ENCODE peak calls at places on chromosomes 6 and 20, in four cellular contexts. D is HepG2, Y is suprapubic skin, I is body of pancreas. T is an unnamed sample. For H3K9me3, the result is how much of the 10 kb centered on the place peaks cover.

GRCh38 chr6:123803862-123804681 is at the start of gene NKAIN2:
- DNase-seq in Y (no peak), I (no peak), D (no peak), T (peak)

GRCh38 chr20:46690219-46691111 is 1.2 kb upstream of the TP53RK start:
- DNase-seq in Y (no peak), I (no peak), D (no peak), T (no peak)

GRCh38 chr6:30195951-30196350 is 17.3 kb downstream of the TRIM26 start:
- DNase-seq in Y (no peak), D (no peak), I (no peak), T (no peak)

GRCh38 chr20:50338479-50339195 is 148.0 kb downstream of the CEBPB start:
- DNase-seq in Y (no peak), I (no peak), D (peak), T (no peak)

GRCh38 chr6:1285589-1286340 is 26.1 kb upstream of the FOXQ1 start:
- DNase-seq in Y (no peak), I (no peak), D (no peak), T (no peak)

GRCh38 chr20:13771853-13772453 is 12.8 kb downstream of the ESF1 start:
- DNase-seq in D (peak), Y (no peak), I (no peak), T (no peak)

GRCh38 chr20:433300-433975 is 25.3 kb downstream of the RBCK1 start:
- DNase-seq in D (no peak), Y (no peak), I (no peak), T (no peak)

GRCh38 chr6:138654715-138655634 is 118.6 kb upstream of the CCDC28A start:
- DNase-seq in D (no peak), I (no peak), Y (no peak), T (no peak)

GRCh38 chr20:46406986-46407670 is 713 bp upstream of the ELMO2 start:
- DNase-seq in Y (peak), D (peak), I (peak), T (peak)

GRCh38 chr6:27290850-27291208 is 21.2 kb downstream of the POM121L2 start:
- DNase-seq in Y (no peak), I (no peak), D (no peak), T (no peak)

GRCh38 chr6:27287751-27288135 is 24.3 kb downstream of the POM121L2 start:
- DNase-seq in Y (no peak), I (no peak), D (no peak), T (no peak)

GRCh38 chr6:27288136-27289044 is 23.7 kb downstream of the POM121L2 start:
- DNase-seq in D (no peak), I (no peak), Y (no peak), T (no peak)

GRCh38 chr6:27293436-27294152 is 18.5 kb downstream of the POM121L2 start:
- DNase-seq in I (no peak), D (peak), Y (no peak), T (no peak)

GRCh38 chr6:27290065-27290849 is 21.8 kb downstream of the POM121L2 start:
- DNase-seq in I (no peak), Y (no peak), D (peak), T (no peak)
- H3K9me3 ChIP-seq in I (under half), Y (under half), D (under half), T (under half)

GRCh38 chr6:3258720-3259490 is at the start of gene PSMG4:
- DNase-seq in D (peak), Y (peak), I (peak), T (peak)

GRCh38 chr6:3258201-3258600 is 546 bp upstream of the PSMG4 start:
- DNase-seq in D (no peak), Y (no peak), I (no peak), T (no peak)

GRCh38 chr6:3260772-3261517 is 2.2 kb downstream of the PSMG4 start:
- DNase-seq in I (no peak), D (no peak), Y (no peak), T (no peak)

GRCh38 chr6:3260296-3260695 is 1.5 kb downstream of the PSMG4 start:
- DNase-seq in D (no peak), I (no peak), Y (no peak), T (no peak)

GRCh38 chr6:3259491-3259958 is 778 bp downstream of the PSMG4 start:
- DNase-seq in D (peak), I (peak), Y (no peak), T (peak)
- TF ChIP-seq CTCF in D (no peak), I (no peak), Y (no peak), T (no peak)

GRCh38 chr6:16216501-16217155 is 21.8 kb upstream of the GMPR start:
- DNase-seq in D (no peak), Y (no peak), I (no peak), T (peak)

GRCh38 chr6:16208989-16209388 is 29.4 kb upstream of the GMPR start:
- DNase-seq in D (no peak), I (no peak), Y (no peak), T (no peak)

GRCh38 chr6:16217156-16217721 is 21.1 kb upstream of the GMPR start:
- DNase-seq in I (no peak), D (no peak), Y (no peak), T (peak)

GRCh38 chr6:16209539-16209938 is 28.8 kb upstream of the GMPR start:
- DNase-seq in I (no peak), D (no peak), Y (no peak), T (no peak)

DNA sequence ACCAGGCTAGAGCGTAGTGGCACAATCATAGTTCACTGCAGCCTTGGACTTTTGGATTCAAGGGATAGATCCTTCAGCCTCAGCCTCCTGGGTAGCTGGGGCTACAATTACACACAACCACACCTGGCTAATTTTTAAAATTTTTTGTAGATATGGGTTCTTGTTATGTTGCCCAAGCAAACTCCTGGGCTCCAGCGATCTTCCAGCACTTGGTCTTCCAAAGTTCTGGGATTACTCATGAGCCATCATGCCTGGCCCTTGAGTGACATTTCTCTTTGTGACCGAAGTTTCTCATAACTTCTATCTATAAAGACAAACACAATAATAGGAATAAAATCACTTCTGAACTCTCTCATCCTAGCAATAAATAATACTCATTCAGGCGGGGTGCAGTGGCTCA is 26.1 kb upstream of the GMPR start:
- DNase-seq in I (no peak), D (no peak), Y (no peak), T (no peak)
- TF ChIP-seq POLR2A in I (no peak), D (no peak), Y (no peak), T (no peak)

DNA sequence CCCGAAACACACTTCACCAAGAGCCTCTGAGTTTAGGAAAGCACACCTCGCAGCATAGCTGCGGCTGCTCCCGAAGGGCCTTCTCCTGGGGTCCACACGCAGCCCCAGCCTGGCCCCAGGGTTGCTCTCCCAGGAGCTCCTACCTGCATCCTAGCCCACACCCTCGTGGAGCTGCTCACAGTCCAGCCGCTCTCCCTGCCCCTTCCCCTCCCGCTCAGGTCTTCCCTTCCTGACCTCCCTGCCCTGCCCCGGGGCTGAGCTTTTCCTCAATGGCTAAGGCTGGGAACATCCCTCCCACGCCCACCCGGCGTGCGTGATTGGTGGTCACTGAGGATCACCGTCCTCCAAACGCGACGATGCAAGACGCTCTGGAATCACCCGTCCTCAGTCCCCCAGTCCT is 205.8 kb downstream of the FNDC1 start:
- DNase-seq in I (no peak), Y (no peak), D (no peak), T (no peak)
- H3K9me3 ChIP-seq in I (under half), Y (under half), D (under half), T (under half)

GRCh38 chr20:43681468-43681942 is 14.6 kb downstream of the MYBL2 start:
- DNase-seq in Y (no peak), I (peak), D (no peak), T (no peak)
- TF ChIP-seq CTCF in Y (no peak), I (peak), D (peak), T (no peak)

GRCh38 chr20:60806824-60807223 is 445.2 kb upstream of the CDH4 start:
- DNase-seq in I (no peak), Y (no peak), D (no peak), T (no peak)

GRCh38 chr20:60804918-60805631 is 447.0 kb upstream of the CDH4 start:
- DNase-seq in D (no peak), Y (no peak), I (no peak), T (no peak)

GRCh38 chr20:60803335-60804070 is 448.6 kb upstream of the CDH4 start:
- DNase-seq in Y (no peak), D (no peak), I (no peak), T (no peak)

GRCh38 chr20:60808003-60808402 is 444.1 kb upstream of the CDH4 start:
- DNase-seq in Y (no peak), D (no peak), I (no peak), T (no peak)

DNA sequence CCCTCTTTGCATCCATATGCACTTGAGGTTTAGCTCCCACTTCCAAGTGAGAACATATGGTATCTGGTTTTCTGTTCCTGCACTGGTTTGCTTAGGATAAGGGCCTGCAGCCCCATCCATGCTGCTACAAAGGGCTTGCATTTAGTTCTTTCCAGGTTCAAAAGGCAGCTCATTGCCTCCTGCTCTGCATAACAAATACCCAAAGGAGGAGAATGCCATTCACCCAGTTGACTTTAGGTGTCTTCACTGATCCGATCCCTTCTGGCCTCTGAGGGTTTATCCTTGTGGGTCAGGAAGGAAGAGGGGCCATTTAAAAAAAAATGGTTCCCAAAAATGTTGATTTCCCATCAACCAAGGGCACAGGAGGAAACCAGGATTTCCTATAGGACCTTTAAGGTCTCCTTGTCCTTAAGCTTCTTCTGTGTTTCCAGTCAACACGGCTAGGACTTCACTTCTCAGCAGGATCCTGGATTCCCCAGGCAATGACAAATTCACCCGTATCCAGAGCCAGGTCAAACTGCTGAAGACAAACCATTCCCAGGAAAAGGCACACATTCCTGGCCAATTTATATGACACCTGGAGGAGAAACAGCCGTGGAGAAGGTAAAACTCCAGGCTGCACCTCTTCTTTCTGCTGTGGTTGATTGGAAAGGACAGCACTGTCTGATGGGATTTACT is 447.7 kb upstream of the CDH4 start:
- DNase-seq in D (no peak), I (no peak), Y (no peak), T (no peak)
- TF ChIP-seq POLR2A in D (no peak), I (no peak), Y (no peak), T (no peak)

GRCh38 chr6:102197211-102197610 is 803.7 kb downstream of the GRIK2 start:
- DNase-seq in Y (no peak), D (no peak), I (no peak), T (no peak)
- H3K9me3 ChIP-seq in Y (under half), D (under half), I (under half), T (under half)

GRCh38 chr6:38161754-38162492 is 342.4 kb downstream of the ZFAND3 start:
- DNase-seq in I (no peak), D (no peak), Y (no peak), T (no peak)
- TF ChIP-seq CTCF in I (no peak), D (no peak), Y (no peak), T (no peak)

GRCh38 chr6:25963426-25964123 is 973 bp downstream of the TRIM38 start:
- DNase-seq in I (no peak), Y (no peak), D (no peak), T (no peak)

GRCh38 chr6:25960689-25961088 is 1.9 kb upstream of the TRIM38 start:
- DNase-seq in I (no peak), D (no peak), Y (no peak), T (no peak)

GRCh38 chr6:25961619-25962367 is 809 bp upstream of the TRIM38 start:
- DNase-seq in D (peak), I (no peak), Y (no peak), T (no peak)

GRCh38 chr6:25959890-25960531 is 2.6 kb upstream of the TRIM38 start:
- DNase-seq in I (no peak), Y (no peak), D (no peak), T (no peak)

GRCh38 chr6:25962368-25963127 is at the start of gene TRIM38:
- DNase-seq in Y (peak), I (peak), D (peak), T (peak)
- TF ChIP-seq POLR2A in Y (peak), I (peak), D (peak), T (peak)

T was measured in testis.